ENCODE peak calls at places on chromosomes 11 and 22, in five cellular contexts. U is GDM1, T is HT-29, D is AG08395, N is HEK293T. G is an unnamed sample.

GRCh38 chr11:114282488-114282887 is 13.7 kb upstream of the NNMT start:
- DNase-seq in D (no peak), N (no peak), T (no peak), U (no peak), G (no peak)

GRCh38 chr22:26892401-26893033 is 235.1 kb downstream of the MIAT start:
- DNase-seq in T (no peak), N (no peak), U (no peak), D (peak), G (no peak)

GRCh38 chr11:60305906-60306619 is 21.0 kb upstream of the MS4A6E start:
- DNase-seq in D (no peak), T (no peak), N (no peak), U (no peak), G (no peak)

GRCh38 chr22:29071261-29072045 is 1.4 kb upstream of the KREMEN1 start:
- DNase-seq in T (peak), D (no peak), U (no peak), N (peak), G (no peak)

GRCh38 chr22:49298834-49299750 is 528.6 kb downstream of the BRD1 start:
- DNase-seq in U (no peak), D (no peak), T (no peak), N (no peak), G (no peak)

GRCh38 chr11:26846222-26846621 is 124.4 kb upstream of the SLC5A12 start:
- DNase-seq in U (no peak), D (no peak), N (no peak), T (no peak), G (no peak)

GRCh38 chr11:68677432-68677831 is 6.9 kb upstream of the GAL start:
- DNase-seq in D (peak), T (peak), U (no peak), N (no peak), G (peak)

GRCh38 chr11:16921019-16921418 is 93.2 kb downstream of the PLEKHA7 start:
- DNase-seq in N (no peak), T (no peak), D (no peak), U (no peak), G (no peak)

GRCh38 chr11:2904153-2905052 is 18.8 kb upstream of the CDKN1C start:
- DNase-seq in N (no peak), T (peak), U (no peak), D (no peak), G (peak)

GRCh38 chr11:27018902-27019544 is 21.6 kb upstream of the BBOX1 start:
- DNase-seq in N (no peak), D (no peak), U (no peak), T (no peak), G (no peak)

GRCh38 chr11:114111369-114112042 is 52.0 kb downstream of the ZBTB16 start:
- DNase-seq in U (no peak), D (no peak), N (no peak), T (no peak), G (no peak)

GRCh38 chr22:31340360-31340759 is 5.8 kb downstream of the PATZ1 start:
- DNase-seq in U (no peak), T (no peak), N (no peak), D (no peak), G (no peak)

GRCh38 chr11:119065369-119065768 is 2.2 kb upstream of the VPS11 start:
- DNase-seq in T (peak), N (peak), D (peak), U (peak), G (peak)

GRCh38 chr11:69542314-69543168 is 61.1 kb downstream of the LINC01488 start:
- DNase-seq in N (no peak), U (no peak), D (no peak), T (no peak), G (no peak)

GRCh38 chr22:31650391-31650790 is 11.6 kb downstream of the PISD start:
- DNase-seq in N (no peak), D (peak), T (no peak), U (no peak), G (no peak)

GRCh38 chr22:18076060-18076497 is 1.7 kb upstream of the PEX26 start:
- DNase-seq in U (peak), T (peak), D (peak), N (peak), G (peak)

GRCh38 chr11:87150936-87151335 is 113.2 kb downstream of the TMEM135 start:
- DNase-seq in T (no peak), U (no peak), D (peak), N (no peak), G (no peak)

GRCh38 chr11:5288912-5289525 is 12.7 kb downstream of the OR51B4 start:
- DNase-seq in U (no peak), N (no peak), T (no peak), D (no peak), G (no peak)

GRCh38 chr22:17726561-17727243 is 47.6 kb downstream of the BID start:
- DNase-seq in U (peak), T (no peak), D (peak), N (no peak), G (no peak)

GRCh38 chr11:64864473-64865285 is 13.7 kb downstream of the EHD1 start:
- DNase-seq in T (no peak), D (peak), N (no peak), U (no peak), G (no peak)

GRCh38 chr11:134678152-134678551 is 266.1 kb upstream of the B3GAT1 start:
- DNase-seq in N (no peak), D (no peak), T (no peak), U (no peak), G (no peak)

GRCh38 chr11:112122206-112122605 is 35.5 kb downstream of the SDHD start:
- DNase-seq in U (no peak), T (no peak), D (no peak), N (no peak), G (no peak)

GRCh38 chr11:89495951-89496350 is 4.8 kb upstream of the NOX4 start:
- DNase-seq in D (peak), T (no peak), N (no peak), U (no peak), G (peak)

GRCh38 chr11:133212201-133212600 is 320.1 kb downstream of the OPCML start:
- DNase-seq in U (no peak), N (no peak), T (no peak), D (no peak), G (no peak)

GRCh38 chr22:48893288-48894063 is 934.2 kb downstream of the BRD1 start:
- DNase-seq in D (no peak), U (no peak), N (no peak), T (no peak), G (no peak)

GRCh38 chr11:7575841-7576451 is 62.1 kb downstream of the PPFIBP2 start:
- DNase-seq in D (peak), N (no peak), U (no peak), T (peak), G (peak)

GRCh38 chr11:125062931-125063428 is at the start of gene SLC37A2:
- DNase-seq in D (peak), N (peak), U (no peak), T (peak), G (peak)

GRCh38 chr11:9250139-9250582 is 15.0 kb downstream of the DENND5A start:
- DNase-seq in N (no peak), D (no peak), U (peak), T (no peak), G (no peak)

GRCh38 chr22:32803020-32803758 is 1.7 kb downstream of the TIMP3 start:
- DNase-seq in D (peak), T (peak), U (no peak), N (no peak), G (no peak)

GRCh38 chr22:43002198-43002577 is 12.8 kb downstream of the PACSIN2 start:
- DNase-seq in D (peak), U (no peak), N (no peak), T (no peak), G (no peak)

GRCh38 chr22:29872145-29872893 is 10.7 kb upstream of the MTMR3 start:
- DNase-seq in U (no peak), N (no peak), D (no peak), T (no peak), G (no peak)

GRCh38 chr11:105923814-105924213 is 98.2 kb downstream of the MSANTD4 start:
- DNase-seq in N (no peak), T (no peak), D (no peak), U (no peak), G (no peak)

GRCh38 chr11:6693342-6694228 is 10.4 kb upstream of the MRPL17 start:
- DNase-seq in T (peak), U (no peak), N (no peak), D (no peak), G (peak)

GRCh38 chr22:49767355-49768062 is 60.2 kb downstream of the BRD1 start:
- DNase-seq in U (peak), N (peak), T (peak), D (peak), G (peak)

GRCh38 chr11:118902336-118903203 is 18.9 kb downstream of the CXCR5 start:
- DNase-seq in N (no peak), T (no peak), U (no peak), D (no peak), G (no peak)

G was measured in A549.